ENCODE peak calls at places on chromosomes 1 and 21, in six cellular contexts. Y, D, K, R, C and U are unnamed samples.
A peak's percentile ranks its signal among the peaks of the same experiment; 100 is the strongest.

GRCh38 chr1:41670558-41670957 is 186.1 kb upstream of the EDN2 start:
- DNase-seq in C (no peak), D (no peak), R (no peak), Y (peak; percentile 9), K (no peak), U (no peak)

GRCh38 chr21:43727571-43728466 is 8.9 kb downstream of the PDXK start:
- DNase-seq in R (no peak), Y (no peak), K (no peak), C (no peak), D (no peak), U (no peak)

GRCh38 chr21:25925936-25926335 is 191.2 kb downstream of the GABPA start:
- DNase-seq in D (no peak), Y (no peak), R (no peak), K (no peak), C (no peak), U (no peak)

GRCh38 chr1:78682527-78682926 is 32.9 kb downstream of the IFI44 start:
- DNase-seq in D (no peak), C (no peak), R (no peak), K (no peak), Y (no peak), U (no peak)

GRCh38 chr21:38788275-38788911 is 17.3 kb upstream of the ETS2 start:
- DNase-seq in C (no peak), Y (no peak), D (no peak), R (no peak), K (no peak), U (no peak)

GRCh38 chr1:33971018-33971710 is 107.3 kb downstream of the HMGB4 start:
- DNase-seq in R (no peak), K (no peak), C (peak; percentile 52), Y (no peak), D (no peak), U (no peak)

GRCh38 chr1:226702957-226703831 is 35.9 kb downstream of the ITPKB start:
- DNase-seq in C (peak; percentile 78), K (peak; percentile 82), Y (peak; percentile 62), R (peak; percentile 65), D (peak; percentile 67), U (peak; percentile 94)

GRCh38 chr1:237444120-237444790 is 402.3 kb downstream of the RYR2 start:
- DNase-seq in C (no peak), K (no peak), R (no peak), Y (no peak), D (no peak), U (no peak)

GRCh38 chr1:172863031-172863430 is 187.7 kb downstream of the TNFSF18 start:
- DNase-seq in C (no peak), R (no peak), K (no peak), Y (no peak), D (no peak), U (no peak)

GRCh38 chr1:17121881-17122280 is 2.6 kb upstream of the PADI2 start:
- DNase-seq in C (no peak), K (no peak), Y (no peak), R (no peak), D (no peak), U (no peak)

GRCh38 chr21:28336299-28336698 is 656.4 kb downstream of the LTN1 start:
- DNase-seq in R (no peak), K (no peak), D (no peak), Y (no peak), C (no peak), U (no peak)

GRCh38 chr21:46667191-46667734 is 31.8 kb downstream of the PRMT2 start:
- DNase-seq in K (no peak), D (no peak), Y (no peak), C (peak; percentile 54), R (no peak), U (no peak)

GRCh38 chr1:236172041-236172579 is 29.8 kb downstream of the GPR137B start:
- DNase-seq in C (no peak), Y (no peak), R (no peak), K (no peak), D (no peak), U (no peak)

GRCh38 chr1:238652346-238652968 is 733.9 kb upstream of the CHRM3 start:
- DNase-seq in C (no peak), Y (no peak), R (no peak), K (no peak), D (no peak), U (no peak)

GRCh38 chr1:159941867-159942560 is 3.4 kb downstream of the IGSF9 start:
- DNase-seq in R (no peak), C (no peak), D (no peak), Y (no peak), K (no peak), U (peak; percentile 68)

GRCh38 chr1:25432749-25433388 is 2.2 kb downstream of the MACO1 start:
- DNase-seq in C (no peak), K (no peak), D (no peak), Y (no peak), R (no peak), U (no peak)

GRCh38 chr1:29264773-29265389 is 28.6 kb downstream of the PTPRU start:
- DNase-seq in K (no peak), Y (no peak), R (no peak), C (no peak), D (no peak), U (no peak)

GRCh38 chr21:43932005-43932404 is 67.0 kb downstream of the AGPAT3 start:
- DNase-seq in D (no peak), R (no peak), C (no peak), Y (no peak), K (no peak), U (no peak)

GRCh38 chr1:43319766-43320165 is 17.9 kb upstream of the MPL start:
- DNase-seq in Y (peak; percentile 34), K (no peak), R (no peak), D (no peak), C (no peak), U (no peak)

GRCh38 chr1:208101661-208102431 is 142.3 kb downstream of the PLXNA2 start:
- DNase-seq in C (no peak), D (peak; percentile 84), Y (no peak), R (no peak), K (peak; percentile 39), U (no peak)

GRCh38 chr21:32412998-32413504 is 545 bp downstream of the EVA1C start:
- DNase-seq in Y (peak; percentile 71), D (no peak), K (peak; percentile 42), C (no peak), R (no peak), U (no peak)

GRCh38 chr1:18344755-18345154 is 136.0 kb upstream of the KLHDC7A start:
- DNase-seq in R (no peak), C (peak; percentile 67), K (no peak), D (no peak), Y (no peak), U (peak; percentile 87)

GRCh38 chr21:18987515-18988026 is 584.0 kb upstream of the TMPRSS15 start:
- DNase-seq in R (no peak), D (no peak), K (no peak), Y (no peak), C (peak; percentile 3), U (peak; percentile 17)

GRCh38 chr21:26835027-26835713 is 10.0 kb downstream of the ADAMTS1 start:
- DNase-seq in R (no peak), K (no peak), D (no peak), C (no peak), Y (no peak), U (no peak)

GRCh38 chr1:180778782-180779398 is 133.8 kb upstream of the KIAA1614 start:
- DNase-seq in K (no peak), C (no peak), D (no peak), R (no peak), Y (no peak), U (peak; percentile 60)

GRCh38 chr21:46477765-46478164 is 19.1 kb downstream of the DIP2A start:
- DNase-seq in R (no peak), K (no peak), Y (no peak), D (no peak), C (no peak), U (no peak)

GRCh38 chr1:111406325-111406768 is 21.2 kb downstream of the OVGP1 start:
- DNase-seq in D (peak; percentile 47), R (peak; percentile 23), Y (no peak), C (peak; percentile 55), K (no peak), U (no peak)